ENCODE peak calls at places on chromosome 12, in ten cellular contexts. L is effector memory CD8-positive, alpha-beta T cell; F is iPS-NIHi11; H is GM04503; C is nephron progenitor cell; I is AG08396; S is GM06990; V is kidney tubule cell; B is CMK; E is amniotic stem cell. N is an unnamed sample.

GRCh38 chr12:4441355-4442330 is 4.0 kb downstream of the FGF6 start:
- DNase-seq in L (no peak), F (peak; percentile 58), H (no peak), C (peak; percentile 33), I (no peak), S (no peak), V (no peak), B (no peak), E (no peak), N (no peak)

GRCh38 chr12:49339464-49339861 is 2.5 kb upstream of the C1QL4 start:
- DNase-seq in L (no peak), F (no peak), H (no peak), C (no peak), I (no peak), S (no peak), V (no peak), B (no peak), E (no peak), N (no peak)

GRCh38 chr12:92543872-92544271 is 158.9 kb upstream of the PLEKHG7 start:
- DNase-seq in L (no peak), F (no peak), H (no peak), C (no peak), I (no peak), S (no peak), V (no peak), B (no peak), E (no peak), N (no peak)

GRCh38 chr12:6869049-6870021 is 2.0 kb downstream of the TPI1 start:
- DNase-seq in L (peak; percentile 85), F (peak; percentile 69), H (no peak), C (peak; percentile 91), I (peak; percentile 75), S (peak; percentile 48), V (peak; percentile 84), B (no peak), E (peak; percentile 27), N (peak; percentile 50)

GRCh38 chr12:121796855-121797751 is 3.6 kb upstream of the RHOF start:
- DNase-seq in L (no peak), F (peak; percentile 72), H (no peak), C (peak; percentile 88), I (peak; percentile 91), S (no peak), V (peak; percentile 98), B (no peak), E (peak; percentile 76), N (peak; percentile 86)

GRCh38 chr12:41205070-41205715 is 17.1 kb downstream of the PDZRN4 start:
- DNase-seq in L (no peak), F (peak; percentile 6), H (no peak), C (no peak), I (no peak), S (no peak), V (peak; percentile 25), B (no peak), E (no peak), N (no peak)

GRCh38 chr12:116201908-116202307 is 75.6 kb downstream of the MED13L start:
- DNase-seq in L (no peak), F (no peak), H (peak; percentile 17), C (no peak), I (no peak), S (no peak), V (no peak), B (no peak), E (no peak), N (no peak)

GRCh38 chr12:14960548-14961465 is 594 bp downstream of the ARHGDIB start:
- DNase-seq in L (peak; percentile 45), F (peak; percentile 18), H (no peak), C (no peak), I (no peak), S (peak; percentile 54), V (peak; percentile 47), B (peak; percentile 30), E (no peak), N (no peak)

GRCh38 chr12:4383304-4383865 is 3.9 kb upstream of the FGF23 start:
- DNase-seq in L (no peak), F (peak; percentile 57), H (no peak), C (peak; percentile 27), I (no peak), S (no peak), V (no peak), B (no peak), E (no peak), N (no peak)

GRCh38 chr12:48105321-48105866 is 485 bp downstream of the SENP1 start:
- DNase-seq in L (peak; percentile 54), F (no peak), H (peak; percentile 3), C (no peak), I (no peak), S (no peak), V (no peak), B (no peak), E (no peak), N (no peak)